ENCODE peak calls at places on chromosomes 5 and 9, in four cellular contexts. J is stimulated activated CD4-positive, alpha-beta T cell treated with anti-CD3 and anti-CD28 coated beads, Interleukin-12 subunit alpha, Interleukin-12 subunit beta, amount 100 ng/mL, for 24 hours; Q is memory B cell; S is posterior cingulate gyrus. P is an unnamed sample.

GRCh38 chr9:128933731-128934130 is 12.9 kb downstream of the PHYHD1 start:
- DNase-seq in J (no peak), Q (no peak), S (no peak), P (no peak)

GRCh38 chr9:9214052-9214451 is 1398.8 kb downstream of the PTPRD start:
- DNase-seq in J (no peak), Q (no peak), S (no peak), P (no peak)

GRCh38 chr5:56908942-56909293 is 478 bp upstream of the SETD9 start:
- DNase-seq in J (no peak), Q (peak), S (peak), P (peak)

GRCh38 chr9:131043097-131043496 is 34.1 kb downstream of the LAMC3 start:
- DNase-seq in J (no peak), Q (peak), S (no peak), P (no peak)

GRCh38 chr5:123752576-123752975 is 240.6 kb downstream of the CSNK1G3 start:
- DNase-seq in J (no peak), Q (no peak), S (no peak), P (peak)

GRCh38 chr5:130277002-130277401 is 372.7 kb downstream of the CHSY3 start:
- DNase-seq in J (no peak), Q (no peak), S (no peak), P (no peak)

GRCh38 chr9:76680716-76681431 is 83.4 kb upstream of the PCA3 start:
- DNase-seq in J (no peak), Q (no peak), S (no peak), P (no peak)

GRCh38 chr9:133597316-133597957 is 11.8 kb downstream of the FAM163B start:
- DNase-seq in J (no peak), Q (no peak), S (no peak), P (no peak)

GRCh38 chr5:80703747-80704146 is 49.0 kb upstream of the DHFR start:
- DNase-seq in J (no peak), Q (no peak), S (no peak), P (no peak)

GRCh38 chr5:171705036-171705435 is 80.6 kb upstream of the SMIM23 start:
- DNase-seq in J (no peak), Q (no peak), S (no peak), P (no peak)

GRCh38 chr9:133558191-133559126 is 24.0 kb downstream of the ADAMTSL2 start:
- DNase-seq in J (no peak), Q (no peak), S (no peak), P (peak)

GRCh38 chr9:110427497-110428104 is 89.9 kb upstream of the TXNDC8 start:
- DNase-seq in J (peak), Q (no peak), S (peak), P (peak)

GRCh38 chr9:115050002-115050490 is 67.9 kb downstream of the TNC start:
- DNase-seq in J (no peak), Q (no peak), S (no peak), P (no peak)

GRCh38 chr5:136957428-136957827 is 541.7 kb downstream of the SPOCK1 start:
- DNase-seq in J (no peak), Q (no peak), S (no peak), P (no peak)

GRCh38 chr5:38240212-38240611 is 18.1 kb upstream of the EGFLAM start:
- DNase-seq in J (no peak), Q (no peak), S (no peak), P (no peak)

GRCh38 chr9:96620832-96621269 is 1.2 kb upstream of the CDC14B start:
- DNase-seq in J (no peak), Q (no peak), S (no peak), P (no peak)

GRCh38 chr5:180636016-180636402 is 13.4 kb downstream of the FLT4 start:
- DNase-seq in J (no peak), Q (no peak), S (no peak), P (no peak)

GRCh38 chr5:172703952-172704351 is 62.9 kb downstream of the NEURL1B start:
- DNase-seq in J (no peak), Q (no peak), S (no peak), P (no peak)

GRCh38 chr9:16458696-16459420 is 411.6 kb downstream of the BNC2 start:
- DNase-seq in J (no peak), Q (no peak), S (no peak), P (peak)

P was measured in COLO829.